ENCODE peak calls at places on chromosomes 4 and X, in eight cellular contexts. A is A549, W is suprapubic skin, T is H54, Y is heart left ventricle, X is IMR-90, U is uterus, E is upper lobe of left lung. G is an unnamed sample.
A peak's percentile ranks its signal among the peaks of the same experiment; 100 is the strongest.

GRCh38 chr4:138953962-138954371 is 61.6 kb upstream of the NOCT start:
- DNase-seq in A (no peak), W (no peak), T (peak; percentile 5), Y (no peak), X (peak; percentile 86), U (peak; percentile 24), E (no peak), G (no peak)

GRCh38 chr4:77865259-77865658 is 2.6 kb downstream of the MRPL1 start:
- DNase-seq in A (no peak), W (no peak), T (no peak), Y (no peak), X (no peak), U (no peak), E (no peak), G (no peak)

GRCh38 chrX:15511563-15511962 is 11.0 kb downstream of the BMX start:
- DNase-seq in A (no peak), W (no peak), T (no peak), Y (no peak), X (no peak), U (no peak), E (no peak), G (no peak)

GRCh38 chr4:119314356-119314755 is 7.6 kb downstream of the FABP2 start:
- DNase-seq in A (peak; percentile 39), W (no peak), T (no peak), Y (no peak), X (peak; percentile 59), U (no peak), E (no peak), G (no peak)

GRCh38 chr4:1395941-1396805 is 10.1 kb downstream of the NKX1-1 start:
- DNase-seq in A (no peak), W (no peak), T (no peak), Y (peak; percentile 15), X (no peak), U (no peak), E (no peak), G (peak; percentile 40)

GRCh38 chr4:68951078-68951805 is at the start of gene UGT2A3:
- DNase-seq in A (peak; percentile 78), W (no peak), T (no peak), Y (no peak), X (no peak), U (no peak), E (no peak), G (no peak)

GRCh38 chr4:75844151-75844662 is 58.0 kb downstream of the PPEF2 start:
- DNase-seq in A (peak; percentile 91), W (no peak), T (peak; percentile 12), Y (no peak), X (peak; percentile 96), U (peak; percentile 39), E (no peak), G (no peak)

GRCh38 chr4:151744614-151745013 is 16.2 kb downstream of the GATB start:
- DNase-seq in A (peak; percentile 35), W (no peak), T (peak; percentile 58), Y (no peak), X (peak; percentile 97), U (no peak), E (no peak), G (no peak)

GRCh38 chr4:82715731-82716617 is 82.6 kb downstream of the SCD5 start:
- DNase-seq in A (no peak), W (no peak), T (no peak), Y (no peak), X (peak; percentile 70), U (no peak), E (no peak), G (no peak)

GRCh38 chr4:42643685-42644084 is 13.2 kb downstream of the ATP8A1 start:
- DNase-seq in A (no peak), W (no peak), T (no peak), Y (peak; percentile 35), X (no peak), U (no peak), E (no peak), G (no peak)

GRCh38 chr4:41135761-41136160 is 78.6 kb downstream of the APBB2 start:
- DNase-seq in A (no peak), W (no peak), T (no peak), Y (no peak), X (no peak), U (no peak), E (no peak), G (no peak)

GRCh38 chr4:102829803-102830202 is 2.5 kb upstream of the UBE2D3 start:
- DNase-seq in A (no peak), W (no peak), T (no peak), Y (no peak), X (no peak), U (no peak), E (no peak), G (no peak)

GRCh38 chr4:102826105-102826889 is 1.1 kb downstream of the UBE2D3 start:
- DNase-seq in A (no peak), W (peak; percentile 80), T (no peak), Y (no peak), X (no peak), U (no peak), E (no peak), G (no peak)

GRCh38 chr4:102828497-102828808 is 1.1 kb upstream of the UBE2D3 start:
- DNase-seq in A (no peak), W (no peak), T (no peak), Y (no peak), X (peak; percentile 18), U (no peak), E (no peak), G (no peak)

GRCh38 chr4:102826890-102827673 is at the start of gene UBE2D3:
- DNase-seq in A (peak; percentile 97), W (peak; percentile 98), T (peak; percentile 13), Y (peak; percentile 95), X (peak; percentile 97), U (peak; percentile 95), E (peak; percentile 93), G (peak; percentile 99)

GRCh38 chr4:102827674-102828496 is 534 bp upstream of the UBE2D3 start:
- DNase-seq in A (peak; percentile 100), W (peak; percentile 99), T (peak; percentile 43), Y (peak; percentile 100), X (peak; percentile 100), U (peak; percentile 99), E (peak; percentile 99), G (peak; percentile 99)
- TF ChIP-seq POLR2A in A (peak; percentile 62), W (peak; percentile 19), T (peak; percentile 32), Y (peak; percentile 60), X (peak; percentile 84), U (peak; percentile 54), E (peak; percentile 86), G (peak; percentile 45)

GRCh38 chr4:10105920-10106319 is 10.7 kb downstream of the WDR1 start:
- DNase-seq in A (no peak), W (no peak), T (no peak), Y (no peak), X (no peak), U (no peak), E (no peak), G (no peak)

GRCh38 chr4:10102981-10103330 is 13.6 kb downstream of the WDR1 start:
- DNase-seq in A (no peak), W (no peak), T (no peak), Y (no peak), X (no peak), U (no peak), E (no peak), G (no peak)

GRCh38 chr4:10105421-10105820 is 11.2 kb downstream of the WDR1 start:
- DNase-seq in A (no peak), W (no peak), T (no peak), Y (no peak), X (no peak), U (no peak), E (no peak), G (no peak)

GRCh38 chr4:10104991-10105276 is 11.7 kb downstream of the WDR1 start:
- DNase-seq in A (no peak), W (no peak), T (no peak), Y (no peak), X (no peak), U (no peak), E (no peak), G (no peak)

DNA sequence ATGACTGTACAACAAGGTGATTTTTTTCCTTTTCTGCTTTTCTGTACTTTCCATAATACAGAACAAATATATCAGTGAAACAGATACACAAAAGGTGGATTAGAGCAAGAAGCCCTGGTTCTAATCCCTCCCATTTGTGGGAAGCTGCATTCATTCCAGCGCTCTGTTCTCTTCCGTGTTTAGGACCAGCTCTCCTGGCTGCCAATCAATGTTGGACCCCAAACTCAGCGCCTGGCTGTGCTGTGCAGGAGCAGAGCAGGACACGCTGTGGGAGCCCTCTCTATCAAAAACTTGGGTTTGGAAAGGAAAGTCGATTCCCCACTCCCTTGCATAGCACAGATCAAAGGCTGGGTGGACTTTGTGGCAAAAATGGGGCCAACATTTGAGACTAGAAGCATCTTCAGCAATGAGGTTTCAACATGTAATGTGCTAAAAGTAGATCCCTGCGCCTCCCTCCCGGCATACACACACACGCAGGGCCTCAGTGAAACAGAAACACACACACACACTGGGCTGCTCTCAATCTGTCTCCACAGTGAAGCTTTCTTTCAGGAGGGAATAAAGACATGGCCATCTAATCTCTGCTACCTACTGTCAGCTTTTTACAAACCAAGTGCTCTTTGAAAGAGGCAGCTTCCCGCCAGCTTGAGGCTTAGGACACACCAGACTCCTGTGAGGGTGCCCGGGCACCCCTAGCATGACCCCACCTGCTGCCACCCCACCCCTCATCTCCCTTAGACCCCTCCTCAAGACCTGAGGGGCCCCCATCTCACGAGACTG is 12.2 kb downstream of the WDR1 start:
- DNase-seq in A (no peak), W (no peak), T (no peak), Y (no peak), X (no peak), U (no peak), E (no peak), G (no peak)
- TF ChIP-seq POLR2A in A (no peak), W (no peak), T (no peak), Y (no peak), X (no peak), U (no peak), E (no peak), G (no peak)

DNA sequence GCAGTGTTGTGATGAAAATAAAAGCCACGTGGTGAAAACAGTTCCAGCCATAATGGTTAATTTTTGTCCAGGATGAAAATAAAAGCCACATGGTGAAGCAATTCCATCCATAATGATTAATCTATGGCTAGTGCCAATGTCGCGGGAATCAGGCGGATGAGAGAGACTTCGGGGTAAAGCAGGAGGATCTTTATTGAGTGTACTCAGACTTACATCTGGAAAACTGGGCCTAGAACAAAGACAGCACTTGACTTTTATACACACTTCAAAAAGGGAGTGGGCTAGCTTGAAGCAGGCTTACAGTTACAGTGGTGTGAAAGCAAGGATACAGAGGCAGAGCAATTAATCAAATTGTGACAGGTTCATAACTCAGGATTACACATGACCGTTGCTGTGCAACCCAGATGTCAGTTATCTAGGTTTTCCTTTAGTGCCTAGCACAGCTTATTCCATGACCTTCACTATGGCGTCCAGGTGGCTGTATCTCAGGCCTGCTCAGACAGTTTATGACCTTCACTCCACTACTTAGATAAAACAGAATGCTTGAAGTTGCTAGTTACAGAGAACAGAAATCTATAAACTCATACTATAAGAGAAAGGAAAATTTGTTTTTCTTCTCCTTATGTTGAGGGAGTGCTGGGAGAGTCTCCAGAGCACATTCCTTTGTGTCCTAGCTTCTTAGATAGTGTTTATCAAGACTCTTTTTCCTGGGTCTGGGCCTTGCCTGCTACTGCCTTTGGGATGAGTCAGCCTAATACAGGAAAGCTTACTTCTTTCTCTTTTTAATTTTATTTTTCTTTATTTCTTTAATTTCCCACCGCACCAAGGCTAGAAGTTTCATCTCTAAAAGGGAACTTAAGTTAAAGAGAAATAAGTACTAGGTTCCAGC is 5.9 kb upstream of the PLA2G12A start:
- DNase-seq in A (no peak), W (no peak), T (no peak), Y (no peak), X (peak; percentile 50), U (no peak), E (no peak), G (no peak)
- TF ChIP-seq POLR2A in A (no peak), W (no peak), T (no peak), Y (no peak), X (no peak), U (no peak), E (no peak), G (no peak)

GRCh38 chr4:88456757-88457306 is at the start of gene HERC5:
- DNase-seq in A (peak; percentile 93), W (peak; percentile 94), T (peak; percentile 72), Y (peak; percentile 95), X (peak; percentile 81), U (peak; percentile 90), E (peak; percentile 88), G (peak; percentile 97)
- TF ChIP-seq POLR2A in A (no peak), W (peak; percentile 25), T (no peak), Y (no peak), X (no peak), U (peak; percentile 80), E (no peak), G (peak; percentile 68)

G was measured in spleen.